ENCODE peak calls at places on chromosomes 2 and 18, in four cellular contexts. N is LNCaP clone FGC, T is epithelial cell of esophagus, E is heart left ventricle. A is an unnamed sample.

GRCh38 chr2:234770081-234770506 is 181.7 kb upstream of the SH3BP4 start:
- DNase-seq in E (peak; percentile 32), N (no peak), T (no peak), A (peak; percentile 70)

GRCh38 chr2:119749405-119750066 is 10.2 kb upstream of the PTPN4 start:
- DNase-seq in E (no peak), N (no peak), T (peak; percentile 39), A (peak; percentile 82)

GRCh38 chr2:11797846-11798245 is 51.4 kb downstream of the LPIN1 start:
- DNase-seq in T (no peak), N (no peak), E (no peak), A (no peak)

GRCh38 chr2:232142049-232142448 is 180.5 kb downstream of the DIS3L2 start:
- DNase-seq in N (no peak), E (peak; percentile 17), T (peak; percentile 44), A (peak; percentile 33)

GRCh38 chr18:22639626-22640025 is 221.9 kb upstream of the CTAGE1 start:
- DNase-seq in T (no peak), N (no peak), E (no peak), A (no peak)

GRCh38 chr18:57427429-57428181 is 7.6 kb upstream of the ONECUT2 start:
- DNase-seq in T (no peak), N (no peak), E (no peak), A (no peak)

GRCh38 chr2:38581193-38582147 is 21.3 kb downstream of the HNRNPLL start:
- DNase-seq in N (no peak), T (peak; percentile 81), E (peak; percentile 30), A (peak; percentile 85)

GRCh38 chr2:180979086-180979934 is 1.1 kb upstream of the UBE2E3 start:
- DNase-seq in N (no peak), E (no peak), T (peak; percentile 47), A (peak; percentile 71)

GRCh38 chr2:189782221-189782671 is 1.9 kb downstream of the ORMDL1 start:
- DNase-seq in T (peak; percentile 42), E (no peak), N (no peak), A (no peak)

GRCh38 chr2:85132834-85133637 is at the start of gene TCF7L1:
- DNase-seq in T (peak; percentile 89), N (no peak), E (peak; percentile 87), A (peak; percentile 89)

GRCh38 chr2:79100301-79100700 is 12.5 kb upstream of the REG1B start:
- DNase-seq in T (no peak), N (no peak), E (no peak), A (no peak)

GRCh38 chr2:12501469-12502147 is 215.1 kb upstream of the TRIB2 start:
- DNase-seq in T (peak; percentile 32), E (peak; percentile 78), N (no peak), A (no peak)

GRCh38 chr18:35408843-35409261 is 31.7 kb upstream of the ZNF396 start:
- DNase-seq in E (no peak), N (no peak), T (no peak), A (no peak)

GRCh38 chr2:144513388-144514100 is 6.4 kb downstream of the ZEB2 start:
- DNase-seq in N (no peak), E (no peak), T (no peak), A (peak; percentile 81)
- H3K4me3 ChIP-seq in N (no peak overlapping the region), E (peak overlapping the region; percentile 16), T (no peak overlapping the region), A (peak overlapping the region; percentile 26)

GRCh38 chr2:66426250-66427064 is 8.5 kb upstream of the MEIS1 start:
- DNase-seq in E (peak; percentile 7), N (no peak), T (no peak), A (no peak)

GRCh38 chr2:66427219-66427768 is 7.6 kb upstream of the MEIS1 start:
- DNase-seq in N (no peak), E (no peak), T (peak; percentile 75), A (no peak)

GRCh38 chr2:66418381-66418780 is 16.5 kb upstream of the MEIS1 start:
- DNase-seq in E (no peak), N (no peak), T (no peak), A (no peak)

GRCh38 chr2:66421618-66422017 is 13.3 kb upstream of the MEIS1 start:
- DNase-seq in N (no peak), E (no peak), T (no peak), A (no peak)

GRCh38 chr2:66423391-66423790 is 11.5 kb upstream of the MEIS1 start:
- DNase-seq in N (no peak), T (no peak), E (no peak), A (no peak)
- TF ChIP-seq CTCF in N (no peak), T (no peak), E (no peak), A (no peak)

DNA sequence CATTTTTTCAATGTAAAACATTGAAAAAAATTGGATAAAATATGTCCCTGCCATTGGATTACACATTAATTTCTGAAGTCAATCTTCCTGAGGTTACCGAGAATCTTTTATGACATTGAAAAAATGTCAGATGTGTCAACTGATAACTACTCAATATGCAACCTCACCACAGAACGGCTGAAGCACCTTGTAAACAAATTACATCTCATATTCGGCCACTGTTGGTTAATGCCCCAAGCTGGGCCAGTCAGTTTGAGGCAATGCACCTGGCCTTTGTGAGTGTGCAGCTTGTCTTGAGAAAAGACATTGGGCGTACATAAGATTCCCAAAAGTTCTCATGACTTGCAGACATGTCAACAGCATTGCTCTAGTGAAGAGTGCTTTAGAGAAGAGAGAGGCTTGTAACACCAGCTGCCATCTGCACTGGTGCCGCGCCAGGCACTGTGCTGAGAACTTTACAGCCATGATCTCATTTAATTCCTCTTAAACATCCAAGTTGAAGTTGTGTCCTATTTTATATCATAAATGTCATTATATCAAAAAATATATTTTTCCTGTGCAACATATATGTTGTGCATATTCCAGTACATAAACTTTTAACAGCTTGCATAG is 112.7 kb upstream of the SLC35G4 start:
- DNase-seq in E (no peak), T (no peak), N (no peak), A (no peak)
- H3K4me3 ChIP-seq in E (no peak overlapping the region), T (no peak overlapping the region), N (no peak overlapping the region), A (no peak overlapping the region)

GRCh38 chr2:117686699-117687098 is 127.8 kb upstream of the DDX18 start:
- DNase-seq in N (no peak), E (no peak), T (no peak), A (no peak)
- TF ChIP-seq CTCF in N (no peak), E (no peak), T (no peak), A (no peak)

GRCh38 chr18:31101148-31102019 is 837 bp downstream of the DSC2 start:
- DNase-seq in E (peak; percentile 63), T (peak; percentile 42), N (peak; percentile 28), A (no peak)
- H3K4me3 ChIP-seq in E (peak overlapping the region; percentile 50), T (peak overlapping the region; percentile 80), N (peak overlapping the region; percentile 60), A (peak overlapping the region; percentile 44)

DNA sequence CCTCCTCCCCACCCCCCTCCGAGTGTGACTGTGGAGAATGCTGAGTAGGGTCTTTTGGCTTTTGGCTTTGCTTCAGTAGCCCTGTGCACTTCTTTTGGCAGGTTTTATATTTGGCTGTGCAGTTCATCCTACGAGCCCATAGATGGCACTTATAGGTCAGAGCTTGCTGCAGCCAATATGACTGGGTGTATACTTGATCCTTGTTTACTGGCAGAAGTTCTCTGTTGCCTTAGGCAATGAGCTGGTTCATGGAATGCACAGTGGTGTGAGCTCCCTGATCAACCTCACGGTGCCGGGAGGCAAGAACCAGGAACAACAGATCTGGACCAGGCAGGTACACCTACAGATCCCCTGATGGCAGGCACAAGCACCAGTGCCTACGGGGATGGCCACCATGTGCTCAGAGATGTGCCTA is 190.2 kb downstream of the KIAA1328 start:
- DNase-seq in N (peak; percentile 68), E (no peak), T (peak; percentile 82), A (peak; percentile 7)
- TF ChIP-seq CTCF in N (peak; percentile 87), E (no peak), T (peak; percentile 77), A (peak; percentile 42)

GRCh38 chr2:107986278-107987217 is at the start of gene SLC5A7:
- DNase-seq in N (no peak), E (no peak), T (no peak), A (no peak)
- H3K4me3 ChIP-seq in N (no peak within 1 kb of the TSS), E (no peak within 1 kb of the TSS), T (no peak within 1 kb of the TSS), A (no peak within 1 kb of the TSS)

A was measured in astrocyte of the spinal cord.